ENCODE peak calls at places on chromosome 3, in seven cellular contexts. L is BE2C, U is stomach, X is GM12865, F is transverse colon, C is A549, M is kidney. Z is an unnamed sample.

GRCh38 chr3:142844339-142844977 is 44.4 kb downstream of the PCOLCE2 start:
- DNase-seq in C (peak), L (no peak), F (no peak), U (no peak), X (peak), M (no peak), Z (no peak)

GRCh38 chr3:166829896-166830295 is 550.2 kb downstream of the ZBBX start:
- DNase-seq in L (no peak), X (no peak), M (no peak), F (no peak), U (no peak), C (peak), Z (no peak)

GRCh38 chr3:12187448-12188327 is 29.0 kb upstream of the TIMP4 start:
- DNase-seq in F (peak), C (no peak), M (peak), U (no peak), L (no peak), X (peak), Z (no peak)

GRCh38 chr3:128006061-128006470 is 46.2 kb upstream of the SEC61A1 start:
- DNase-seq in F (no peak), M (no peak), U (no peak), L (no peak), X (no peak), C (no peak), Z (no peak)

GRCh38 chr3:12479919-12480425 is 4.3 kb upstream of the TSEN2 start:
- DNase-seq in F (peak), U (peak), M (no peak), X (peak), C (peak), L (no peak), Z (no peak)

GRCh38 chr3:177537612-177538011 is 340.3 kb upstream of the TBL1XR1 start:
- DNase-seq in X (no peak), U (no peak), C (no peak), L (no peak), F (no peak), M (no peak), Z (no peak)

GRCh38 chr3:147616998-147617619 is 207.9 kb downstream of the ZIC1 start:
- DNase-seq in X (no peak), C (no peak), M (no peak), F (no peak), L (no peak), U (no peak), Z (no peak)

GRCh38 chr3:114878119-114878839 is 268.8 kb downstream of the ZBTB20 start:
- DNase-seq in X (no peak), L (no peak), C (no peak), F (no peak), U (no peak), M (no peak), Z (no peak)

GRCh38 chr3:65971281-65972252 is 67.2 kb downstream of the MAGI1 start:
- DNase-seq in M (no peak), X (no peak), U (no peak), F (no peak), C (no peak), L (no peak), Z (no peak)

GRCh38 chr3:166531730-166532129 is 694.5 kb upstream of the BCHE start:
- DNase-seq in C (no peak), L (no peak), M (no peak), X (no peak), U (no peak), F (no peak), Z (no peak)

GRCh38 chr3:159763466-159764210 is 225.0 kb upstream of the IL12A start:
- DNase-seq in M (peak), C (peak), U (peak), L (peak), X (peak), F (peak), Z (peak)

GRCh38 chr3:155739154-155739553 is 5.7 kb downstream of the PLCH1 start:
- DNase-seq in U (no peak), L (no peak), F (no peak), X (no peak), C (no peak), M (no peak), Z (no peak)

GRCh38 chr3:133894334-133895207 is 1.1 kb downstream of the RAB6B start:
- DNase-seq in M (peak), C (no peak), X (no peak), F (no peak), L (no peak), U (no peak), Z (no peak)

GRCh38 chr3:105938826-105939225 is 70.0 kb upstream of the CBLB start:
- DNase-seq in X (no peak), U (no peak), M (no peak), C (no peak), L (no peak), F (no peak), Z (no peak)

GRCh38 chr3:112560330-112560729 is 1.4 kb downstream of the ATG3 start:
- DNase-seq in M (no peak), C (no peak), U (no peak), F (no peak), L (no peak), X (no peak), Z (no peak)

GRCh38 chr3:151003024-151003771 is 30.7 kb upstream of the CLRN1 start:
- DNase-seq in X (no peak), M (no peak), C (no peak), U (no peak), F (no peak), L (no peak), Z (no peak)

GRCh38 chr3:59654120-59654952 is 604.5 kb upstream of the CFAP20DC start:
- DNase-seq in X (no peak), U (no peak), C (no peak), F (no peak), L (no peak), M (no peak), Z (no peak)

GRCh38 chr3:157132936-157133335 is 27.0 kb downstream of the CCNL1 start:
- DNase-seq in C (no peak), X (no peak), U (no peak), L (no peak), M (no peak), F (no peak), Z (no peak)

GRCh38 chr3:168112894-168113293 is 17.2 kb upstream of the GOLIM4 start:
- DNase-seq in F (no peak), U (no peak), C (no peak), X (no peak), M (no peak), L (no peak), Z (no peak)

GRCh38 chr3:176939022-176939817 is 258.1 kb downstream of the TBL1XR1 start:
- DNase-seq in X (peak), F (peak), U (peak), C (peak), M (no peak), L (peak), Z (no peak)

GRCh38 chr3:21664996-21665395 is 86.0 kb downstream of the ZNF385D start:
- DNase-seq in L (no peak), U (no peak), X (no peak), F (no peak), C (no peak), M (no peak), Z (no peak)

GRCh38 chr3:73784647-73785420 is 160.1 kb upstream of the PDZRN3 start:
- DNase-seq in L (no peak), F (no peak), X (no peak), C (no peak), U (no peak), M (no peak), Z (no peak)

GRCh38 chr3:86563358-86563970 is 427.5 kb downstream of the VGLL3 start:
- DNase-seq in L (no peak), U (no peak), F (no peak), M (no peak), C (peak), X (peak), Z (no peak)

GRCh38 chr3:45409921-45410320 is 21.5 kb downstream of the LARS2 start:
- DNase-seq in U (no peak), X (no peak), C (no peak), M (no peak), F (no peak), L (no peak), Z (no peak)

GRCh38 chr3:123702720-123703119 is 117.9 kb upstream of the HACD2 start:
- DNase-seq in F (no peak), U (no peak), X (no peak), M (no peak), C (no peak), L (no peak), Z (no peak)

GRCh38 chr3:37456270-37456708 is 281.9 kb upstream of the LRRFIP2 start:
- DNase-seq in F (peak), C (no peak), U (peak), X (no peak), L (peak), M (peak), Z (no peak)

DNA sequence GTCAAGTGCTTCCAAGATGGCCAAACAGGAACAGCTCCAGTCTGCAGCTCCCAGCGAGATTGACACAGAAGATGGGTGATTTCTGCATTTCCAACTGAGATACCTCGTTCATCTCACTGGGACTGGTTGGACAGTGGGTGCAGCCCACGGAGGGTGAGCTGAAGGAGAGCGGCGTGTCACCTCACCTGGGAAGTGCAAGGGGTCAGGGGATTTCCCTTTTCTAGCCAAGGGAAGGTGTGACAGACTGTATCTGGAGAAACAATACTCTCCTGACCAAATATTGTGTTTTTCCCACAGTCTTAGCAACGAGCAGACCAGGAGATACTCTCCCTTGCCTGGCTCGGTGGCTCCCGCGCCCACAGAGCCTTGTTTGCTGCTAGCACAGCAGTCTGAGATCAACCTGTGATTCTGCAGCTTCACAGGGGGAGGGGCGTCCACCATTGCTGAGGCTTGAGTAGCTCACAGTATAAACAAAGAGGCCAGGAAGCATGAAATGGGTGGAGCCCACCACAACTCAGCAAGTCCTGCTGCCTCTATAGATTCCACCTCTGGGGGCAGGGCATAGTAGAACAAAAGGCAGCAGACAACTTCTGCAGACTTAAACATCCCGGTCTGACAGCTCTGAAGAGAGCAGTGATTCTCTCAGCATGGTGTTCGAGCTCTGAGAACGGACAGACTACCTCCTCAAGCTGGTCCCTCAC is 293.5 kb upstream of the SUCLG2 start:
- DNase-seq in F (no peak), X (peak), U (no peak), C (no peak), M (peak), L (peak), Z (no peak)
- TF ChIP-seq CTCF in F (no peak), X (no peak), U (no peak), C (no peak), M (no peak), L (no peak), Z (peak)

GRCh38 chr3:52472239-52472783 is 16.9 kb downstream of the NISCH start:
- DNase-seq in F (no peak), M (no peak), C (no peak), L (no peak), U (no peak), X (no peak), Z (no peak)
- TF ChIP-seq CTCF in F (no peak), M (no peak), C (no peak), L (no peak), U (peak), X (no peak), Z (no peak)

DNA sequence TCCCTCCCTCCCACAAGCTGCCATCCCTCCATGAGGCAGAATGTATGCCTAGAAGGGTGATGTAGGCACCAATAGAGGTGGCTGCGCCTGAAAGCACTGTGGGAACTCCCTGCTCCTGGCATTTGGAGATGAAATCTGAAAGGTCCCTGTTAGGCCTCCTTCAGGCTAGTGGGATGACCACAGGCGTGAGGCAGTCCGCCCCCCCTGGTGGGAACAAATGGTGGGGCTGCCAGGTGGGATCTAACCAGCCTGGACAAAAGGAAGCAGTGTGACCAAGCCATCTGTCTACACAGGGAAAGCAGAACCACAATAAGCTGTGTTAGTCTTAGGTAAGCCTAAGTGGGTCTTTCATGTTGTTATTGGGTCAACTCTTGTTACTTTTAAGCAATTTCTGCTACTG is 25.3 kb downstream of the IL5RA start:
- DNase-seq in F (no peak), C (no peak), L (no peak), M (no peak), U (no peak), X (no peak), Z (no peak)
- TF ChIP-seq CTCF in F (no peak), C (no peak), L (no peak), M (no peak), U (no peak), X (no peak), Z (no peak)

GRCh38 chr3:47376393-47376792 is 4.4 kb upstream of the PTPN23 start:
- DNase-seq in X (peak), U (no peak), C (no peak), L (no peak), M (no peak), F (no peak), Z (no peak)
- TF ChIP-seq CTCF in X (no peak), U (no peak), C (no peak), L (no peak), M (no peak), F (no peak), Z (no peak)

Z was measured in type B pancreatic cell.